ENCODE peak calls at places on chromosomes 5 and 9, in ten cellular contexts. One of them, this sample, is unnamed.

GRCh38 chr5:137737349-137738256 is 1.7 kb upstream of the KLHL3 start:
- DNase-seq in GM12878: no peak
- DNase-seq in GM23338: no peak
- DNase-seq in SK-N-SH: no peak
- DNase-seq in breast epithelium: no peak
- DNase-seq in upper lobe of left lung: peak
- DNase-seq in HCT116: no peak
- DNase-seq in HL-60: no peak
- DNase-seq in stomach: peak
- DNase-seq in transverse colon: peak
- DNase-seq in this sample: no peak

GRCh38 chr5:128695791-128696520 is 157.9 kb upstream of the FBN2 start:
- DNase-seq in stomach: no peak
- DNase-seq in GM12878: no peak
- DNase-seq in transverse colon: no peak
- DNase-seq in HL-60: no peak
- DNase-seq in HCT116: no peak
- DNase-seq in GM23338: peak
- DNase-seq in upper lobe of left lung: no peak
- DNase-seq in SK-N-SH: no peak
- DNase-seq in breast epithelium: no peak
- DNase-seq in this sample: no peak

GRCh38 chr5:73170522-73170921 is 2.5 kb upstream of the TMEM174 start:
- DNase-seq in HCT116: peak
- DNase-seq in upper lobe of left lung: no peak
- DNase-seq in GM23338: peak
- DNase-seq in breast epithelium: no peak
- DNase-seq in SK-N-SH: no peak
- DNase-seq in transverse colon: peak
- DNase-seq in GM12878: no peak
- DNase-seq in HL-60: peak
- DNase-seq in stomach: no peak
- DNase-seq in this sample: no peak

GRCh38 chr5:619444-619843 is 7.3 kb downstream of the CEP72 start:
- DNase-seq in stomach: no peak
- DNase-seq in GM12878: no peak
- DNase-seq in SK-N-SH: no peak
- DNase-seq in GM23338: no peak
- DNase-seq in HL-60: no peak
- DNase-seq in breast epithelium: peak
- DNase-seq in upper lobe of left lung: peak
- DNase-seq in transverse colon: no peak
- DNase-seq in HCT116: no peak
- DNase-seq in this sample: no peak

GRCh38 chr5:151811593-151812321 is 40.0 kb downstream of the G3BP1 start:
- DNase-seq in transverse colon: no peak
- DNase-seq in GM12878: no peak
- DNase-seq in HCT116: no peak
- DNase-seq in GM23338: no peak
- DNase-seq in SK-N-SH: no peak
- DNase-seq in HL-60: no peak
- DNase-seq in upper lobe of left lung: no peak
- DNase-seq in breast epithelium: no peak
- DNase-seq in stomach: no peak
- DNase-seq in this sample: no peak

GRCh38 chr5:121962943-121963342 is 1.2 kb downstream of the SRFBP1 start:
- DNase-seq in HL-60: no peak
- DNase-seq in transverse colon: no peak
- DNase-seq in GM12878: no peak
- DNase-seq in GM23338: no peak
- DNase-seq in SK-N-SH: no peak
- DNase-seq in breast epithelium: no peak
- DNase-seq in upper lobe of left lung: no peak
- DNase-seq in stomach: no peak
- DNase-seq in HCT116: no peak
- DNase-seq in this sample: no peak

GRCh38 chr9:12604154-12604825 is 88.9 kb upstream of the TYRP1 start:
- DNase-seq in upper lobe of left lung: no peak
- DNase-seq in stomach: no peak
- DNase-seq in breast epithelium: no peak
- DNase-seq in SK-N-SH: no peak
- DNase-seq in HCT116: no peak
- DNase-seq in GM12878: no peak
- DNase-seq in GM23338: no peak
- DNase-seq in HL-60: no peak
- DNase-seq in transverse colon: no peak
- DNase-seq in this sample: no peak

GRCh38 chr5:67004730-67005350 is 191.8 kb downstream of the CD180 start:
- DNase-seq in upper lobe of left lung: no peak
- DNase-seq in HCT116: no peak
- DNase-seq in stomach: no peak
- DNase-seq in HL-60: no peak
- DNase-seq in GM23338: peak
- DNase-seq in breast epithelium: no peak
- DNase-seq in SK-N-SH: peak
- DNase-seq in transverse colon: no peak
- DNase-seq in GM12878: no peak
- DNase-seq in this sample: no peak

GRCh38 chr9:129604056-129604765 is 16.7 kb downstream of the C9orf50 start:
- DNase-seq in upper lobe of left lung: no peak
- DNase-seq in breast epithelium: no peak
- DNase-seq in transverse colon: no peak
- DNase-seq in GM12878: no peak
- DNase-seq in SK-N-SH: no peak
- DNase-seq in GM23338: no peak
- DNase-seq in HL-60: no peak
- DNase-seq in HCT116: no peak
- DNase-seq in stomach: no peak
- DNase-seq in this sample: no peak

GRCh38 chr9:129608561-129609481 is 12.1 kb downstream of the C9orf50 start:
- DNase-seq in GM12878: no peak
- DNase-seq in SK-N-SH: no peak
- DNase-seq in GM23338: no peak
- DNase-seq in breast epithelium: no peak
- DNase-seq in HCT116: no peak
- DNase-seq in stomach: peak
- DNase-seq in upper lobe of left lung: no peak
- DNase-seq in transverse colon: peak
- DNase-seq in HL-60: no peak
- DNase-seq in this sample: no peak

GRCh38 chr9:129604766-129605163 is 16.1 kb downstream of the C9orf50 start:
- DNase-seq in upper lobe of left lung: no peak
- DNase-seq in GM12878: no peak
- DNase-seq in HL-60: no peak
- DNase-seq in SK-N-SH: no peak
- DNase-seq in transverse colon: no peak
- DNase-seq in breast epithelium: no peak
- DNase-seq in GM23338: no peak
- DNase-seq in stomach: no peak
- DNase-seq in HCT116: no peak
- DNase-seq in this sample: no peak

GRCh38 chr9:129607026-129607397 is 13.9 kb downstream of the C9orf50 start:
- DNase-seq in stomach: no peak
- DNase-seq in breast epithelium: no peak
- DNase-seq in HCT116: no peak
- DNase-seq in GM12878: no peak
- DNase-seq in SK-N-SH: no peak
- DNase-seq in transverse colon: no peak
- DNase-seq in upper lobe of left lung: no peak
- DNase-seq in GM23338: no peak
- DNase-seq in HL-60: no peak
- DNase-seq in this sample: no peak

DNA sequence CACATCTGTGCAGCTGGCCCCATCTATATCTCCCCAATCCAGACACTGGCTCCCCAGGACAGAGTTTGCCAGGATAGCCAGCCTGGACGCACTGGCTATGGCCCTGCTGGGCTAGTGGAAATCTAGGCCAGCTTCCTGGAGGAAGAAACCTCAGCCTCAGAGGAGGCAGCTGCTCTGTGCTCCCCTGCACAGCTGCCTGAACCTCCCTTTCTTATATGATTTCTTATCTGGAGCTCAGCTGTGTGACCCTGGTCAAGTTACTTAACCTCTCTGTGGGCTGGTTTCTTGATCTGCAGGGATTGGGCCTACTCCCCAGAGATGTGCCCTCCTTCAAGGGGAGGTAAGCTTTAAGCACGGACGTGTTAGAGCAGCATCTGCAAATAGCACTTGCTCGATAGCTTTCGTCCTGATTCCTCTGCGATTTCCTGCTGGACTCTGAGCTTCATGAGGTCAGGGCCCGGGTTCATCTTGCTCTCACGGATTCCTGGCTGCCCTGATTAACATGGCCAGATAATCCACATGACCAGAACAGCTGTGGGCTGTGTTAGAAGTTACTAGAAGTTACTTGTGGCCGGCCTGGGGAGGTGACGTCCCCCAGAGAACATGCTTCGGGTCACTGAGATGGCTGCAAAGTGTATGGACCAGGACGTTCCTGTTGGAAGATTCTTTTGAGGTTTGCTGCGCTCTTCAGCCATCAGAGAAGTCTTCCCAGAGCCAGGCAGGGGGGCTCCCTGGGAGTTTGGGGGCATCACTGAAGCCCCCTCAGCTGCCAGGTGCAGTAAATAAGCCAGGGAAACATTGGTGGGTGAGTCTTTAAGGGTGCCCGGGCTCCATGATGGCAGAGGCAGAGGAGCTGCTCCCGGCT is 14.5 kb downstream of the C9orf50 start:
- DNase-seq in GM12878: no peak
- DNase-seq in SK-N-SH: no peak
- DNase-seq in transverse colon: no peak
- DNase-seq in stomach: no peak
- DNase-seq in GM23338: no peak
- DNase-seq in HL-60: no peak
- DNase-seq in breast epithelium: no peak
- DNase-seq in upper lobe of left lung: no peak
- DNase-seq in HCT116: no peak
- DNase-seq in this sample: no peak
- TF ChIP-seq POLR2AphosphoS5 in GM12878: no peak
- TF ChIP-seq POLR2AphosphoS5 in SK-N-SH: no peak
- TF ChIP-seq POLR2AphosphoS5 in transverse colon: no peak
- TF ChIP-seq POLR2AphosphoS5 in stomach: no peak
- TF ChIP-seq POLR2AphosphoS5 in GM23338: no peak
- TF ChIP-seq POLR2AphosphoS5 in HL-60: no peak
- TF ChIP-seq POLR2AphosphoS5 in breast epithelium: no peak
- TF ChIP-seq POLR2AphosphoS5 in upper lobe of left lung: peak
- TF ChIP-seq POLR2AphosphoS5 in HCT116: no peak
- TF ChIP-seq POLR2AphosphoS5 in this sample: no peak

DNA sequence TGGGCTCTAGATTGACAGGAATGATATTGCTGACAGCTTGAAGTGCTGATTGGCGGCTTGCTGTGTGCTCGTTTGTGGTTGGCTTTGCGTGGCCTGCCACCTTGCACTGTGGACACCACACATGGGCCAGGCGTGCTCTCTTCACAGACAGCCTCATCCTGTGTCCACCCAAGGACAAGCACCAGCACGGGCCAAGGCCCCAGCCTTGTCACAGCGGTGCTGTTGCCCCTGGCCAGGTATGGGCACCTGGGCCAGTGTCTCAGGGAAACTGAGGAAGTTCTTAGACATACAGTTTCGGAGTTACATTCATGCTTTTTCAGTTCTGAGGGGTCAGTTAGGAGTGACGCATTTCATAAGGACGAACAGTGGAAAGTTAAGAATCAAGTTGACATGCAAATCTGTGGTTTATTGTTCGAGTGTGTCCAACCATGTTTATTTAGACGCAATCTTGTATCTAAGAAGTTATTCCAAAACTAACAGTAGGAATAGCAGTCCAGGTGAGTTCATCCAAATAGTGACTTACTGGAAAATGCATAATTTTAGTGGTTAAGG is 125.9 kb downstream of the EHMT1 start:
- DNase-seq in HL-60: no peak
- DNase-seq in HCT116: no peak
- DNase-seq in stomach: no peak
- DNase-seq in GM23338: no peak
- DNase-seq in GM12878: peak
- DNase-seq in SK-N-SH: no peak
- DNase-seq in transverse colon: no peak
- DNase-seq in breast epithelium: no peak
- DNase-seq in upper lobe of left lung: no peak
- DNase-seq in this sample: no peak
- H3K4me3 ChIP-seq in HL-60: no peak
- H3K4me3 ChIP-seq in HCT116: no peak
- H3K4me3 ChIP-seq in stomach: no peak
- H3K4me3 ChIP-seq in GM23338: no peak
- H3K4me3 ChIP-seq in GM12878: no peak
- H3K4me3 ChIP-seq in SK-N-SH: no peak
- H3K4me3 ChIP-seq in transverse colon: no peak
- H3K4me3 ChIP-seq in breast epithelium: no peak
- H3K4me3 ChIP-seq in upper lobe of left lung: no peak
- H3K4me3 ChIP-seq in this sample: no peak

GRCh38 chr5:93247126-93247525 is 333.9 kb downstream of the NR2F1-AS1 start:
- DNase-seq in transverse colon: no peak
- DNase-seq in HL-60: no peak
- DNase-seq in breast epithelium: no peak
- DNase-seq in upper lobe of left lung: no peak
- DNase-seq in GM12878: no peak
- DNase-seq in stomach: no peak
- DNase-seq in SK-N-SH: no peak
- DNase-seq in GM23338: peak
- DNase-seq in HCT116: no peak
- DNase-seq in this sample: no peak

GRCh38 chr5:93243481-93243880 is 337.5 kb downstream of the NR2F1-AS1 start:
- DNase-seq in GM23338: no peak
- DNase-seq in HL-60: no peak
- DNase-seq in SK-N-SH: no peak
- DNase-seq in stomach: no peak
- DNase-seq in upper lobe of left lung: no peak
- DNase-seq in HCT116: no peak
- DNase-seq in breast epithelium: no peak
- DNase-seq in GM12878: no peak
- DNase-seq in transverse colon: no peak
- DNase-seq in this sample: no peak

GRCh38 chr5:93249651-93250289 is 331.2 kb downstream of the NR2F1-AS1 start:
- DNase-seq in GM12878: no peak
- DNase-seq in upper lobe of left lung: no peak
- DNase-seq in GM23338: no peak
- DNase-seq in stomach: no peak
- DNase-seq in HCT116: peak
- DNase-seq in transverse colon: no peak
- DNase-seq in SK-N-SH: no peak
- DNase-seq in HL-60: no peak
- DNase-seq in breast epithelium: no peak
- DNase-seq in this sample: no peak

GRCh38 chr5:93245226-93245625 is 335.8 kb downstream of the NR2F1-AS1 start:
- DNase-seq in HL-60: no peak
- DNase-seq in upper lobe of left lung: no peak
- DNase-seq in HCT116: no peak
- DNase-seq in stomach: no peak
- DNase-seq in GM12878: no peak
- DNase-seq in transverse colon: no peak
- DNase-seq in SK-N-SH: no peak
- DNase-seq in breast epithelium: no peak
- DNase-seq in GM23338: no peak
- DNase-seq in this sample: no peak

DNA sequence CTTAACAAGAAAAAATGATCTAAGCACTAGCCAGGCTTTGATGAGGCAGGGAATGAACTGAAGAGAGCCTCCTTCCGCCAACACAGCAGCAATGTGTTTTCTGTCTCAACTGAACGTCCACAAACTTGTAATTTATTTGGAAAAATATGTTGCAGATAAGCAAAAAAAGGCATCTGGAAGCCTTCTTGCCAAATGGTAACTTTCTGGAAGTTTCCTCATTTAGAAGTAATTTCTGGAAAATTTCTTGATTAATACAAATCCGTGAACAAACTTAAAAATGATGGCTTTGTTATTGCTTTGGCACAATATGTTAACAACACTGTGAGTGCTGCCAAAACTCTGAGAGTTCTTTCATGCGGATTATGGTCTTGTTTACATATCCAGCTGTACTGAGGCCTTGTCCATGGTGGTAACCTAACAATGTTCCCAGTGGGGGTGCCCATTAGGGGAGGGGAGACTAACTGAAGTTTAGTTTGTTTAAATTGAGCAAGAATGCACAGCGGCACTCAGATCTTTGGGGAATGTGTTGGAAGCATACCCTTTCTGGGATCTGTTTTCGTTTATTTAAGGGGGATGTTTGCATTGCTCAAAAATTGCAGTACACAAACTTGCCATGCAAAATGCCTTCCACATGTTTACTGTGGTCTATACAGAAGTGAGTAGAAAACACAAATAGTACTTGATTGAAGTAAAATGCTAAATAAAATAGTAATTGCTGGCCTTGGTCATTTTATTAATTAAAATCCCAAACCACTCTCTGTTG is 334.7 kb downstream of the NR2F1-AS1 start:
- DNase-seq in transverse colon: no peak
- DNase-seq in stomach: no peak
- DNase-seq in GM23338: peak
- DNase-seq in SK-N-SH: no peak
- DNase-seq in breast epithelium: no peak
- DNase-seq in GM12878: no peak
- DNase-seq in upper lobe of left lung: no peak
- DNase-seq in HL-60: no peak
- DNase-seq in HCT116: no peak
- DNase-seq in this sample: no peak
- TF ChIP-seq POLR2AphosphoS5 in transverse colon: peak
- TF ChIP-seq POLR2AphosphoS5 in stomach: peak
- TF ChIP-seq POLR2AphosphoS5 in GM23338: no peak
- TF ChIP-seq POLR2AphosphoS5 in SK-N-SH: no peak
- TF ChIP-seq POLR2AphosphoS5 in breast epithelium: no peak
- TF ChIP-seq POLR2AphosphoS5 in GM12878: no peak
- TF ChIP-seq POLR2AphosphoS5 in upper lobe of left lung: no peak
- TF ChIP-seq POLR2AphosphoS5 in HL-60: no peak
- TF ChIP-seq POLR2AphosphoS5 in HCT116: no peak
- TF ChIP-seq POLR2AphosphoS5 in this sample: no peak

GRCh38 chr9:104969116-104969515 is 41.2 kb upstream of the ABCA1 start:
- DNase-seq in breast epithelium: no peak
- DNase-seq in stomach: no peak
- DNase-seq in upper lobe of left lung: no peak
- DNase-seq in HCT116: no peak
- DNase-seq in SK-N-SH: no peak
- DNase-seq in transverse colon: no peak
- DNase-seq in HL-60: no peak
- DNase-seq in GM23338: peak
- DNase-seq in GM12878: no peak
- DNase-seq in this sample: no peak
- H3K4me3 ChIP-seq in breast epithelium: peak
- H3K4me3 ChIP-seq in stomach: no peak
- H3K4me3 ChIP-seq in upper lobe of left lung: no peak
- H3K4me3 ChIP-seq in HCT116: no peak
- H3K4me3 ChIP-seq in SK-N-SH: peak
- H3K4me3 ChIP-seq in transverse colon: no peak
- H3K4me3 ChIP-seq in HL-60: no peak
- H3K4me3 ChIP-seq in GM23338: peak
- H3K4me3 ChIP-seq in GM12878: no peak
- H3K4me3 ChIP-seq in this sample: peak